ENCODE peak calls at places on chromosome 13, in nine cellular contexts. S is CD8-positive, alpha-beta T cell; N is WERI-Rb-1; H is suprapubic skin; V is brain microvascular endothelial cell; I is BE2C; O is Caco-2; Z is dorsolateral prefrontal cortex; G is foreskin fibroblast. P is an unnamed sample.

GRCh38 chr13:106182404-106182803 is 353.1 kb downstream of the EFNB2 start:
- DNase-seq in Z (no peak), O (no peak), N (no peak), I (no peak), H (no peak), S (no peak), V (peak; percentile 83), G (peak; percentile 92), P (no peak)

GRCh38 chr13:73092831-73093230 is 34.0 kb downstream of the KLF5 start:
- DNase-seq in Z (no peak), N (no peak), I (no peak), S (no peak), G (no peak), V (no peak), H (no peak), O (no peak), P (no peak)

GRCh38 chr13:93867481-93867880 is 612.0 kb downstream of the DCT start:
- DNase-seq in N (no peak), G (peak; percentile 14), Z (no peak), O (no peak), V (no peak), H (no peak), I (no peak), S (no peak), P (no peak)

GRCh38 chr13:112141643-112142400 is 74.9 kb downstream of the SOX1 start:
- DNase-seq in V (no peak), S (no peak), I (no peak), H (no peak), G (no peak), N (peak; percentile 7), O (no peak), Z (no peak), P (no peak)

GRCh38 chr13:104810242-104810641 is 1725.2 kb downstream of the EFNB2 start:
- DNase-seq in Z (no peak), N (no peak), G (no peak), O (no peak), S (no peak), I (no peak), H (no peak), V (no peak), P (no peak)

GRCh38 chr13:76886292-76887061 is at the start of gene KCTD12:
- DNase-seq in V (peak; percentile 69), O (peak; percentile 82), N (peak; percentile 62), S (peak; percentile 71), G (peak; percentile 95), H (peak; percentile 93), Z (peak; percentile 68), I (peak; percentile 87), P (no peak)

GRCh38 chr13:72662548-72662947 is 64.9 kb downstream of the MZT1 start:
- DNase-seq in H (no peak), G (no peak), O (no peak), S (no peak), N (no peak), I (no peak), V (no peak), Z (no peak), P (no peak)

GRCh38 chr13:91292630-91293221 is 54.8 kb upstream of the MIR17HG start:
- DNase-seq in I (no peak), V (no peak), G (no peak), S (no peak), O (no peak), Z (no peak), H (no peak), N (peak; percentile 44), P (no peak)

GRCh38 chr13:59978862-59979261 is 184.9 kb downstream of the DIAPH3 start:
- DNase-seq in V (no peak), O (no peak), N (no peak), G (no peak), H (no peak), S (no peak), I (no peak), Z (no peak), P (no peak)

GRCh38 chr13:59975807-59976445 is 187.8 kb downstream of the DIAPH3 start:
- DNase-seq in G (no peak), O (no peak), S (no peak), Z (no peak), H (no peak), I (no peak), V (no peak), N (no peak), P (no peak)

GRCh38 chr13:59976856-59977255 is 186.9 kb downstream of the DIAPH3 start:
- DNase-seq in I (no peak), H (no peak), S (no peak), G (no peak), O (no peak), N (no peak), Z (no peak), V (no peak), P (no peak)

GRCh38 chr13:59982631-59983382 is 180.9 kb downstream of the DIAPH3 start:
- DNase-seq in Z (no peak), H (no peak), S (no peak), O (no peak), V (peak; percentile 25), I (no peak), G (peak; percentile 20), N (no peak), P (no peak)

DNA sequence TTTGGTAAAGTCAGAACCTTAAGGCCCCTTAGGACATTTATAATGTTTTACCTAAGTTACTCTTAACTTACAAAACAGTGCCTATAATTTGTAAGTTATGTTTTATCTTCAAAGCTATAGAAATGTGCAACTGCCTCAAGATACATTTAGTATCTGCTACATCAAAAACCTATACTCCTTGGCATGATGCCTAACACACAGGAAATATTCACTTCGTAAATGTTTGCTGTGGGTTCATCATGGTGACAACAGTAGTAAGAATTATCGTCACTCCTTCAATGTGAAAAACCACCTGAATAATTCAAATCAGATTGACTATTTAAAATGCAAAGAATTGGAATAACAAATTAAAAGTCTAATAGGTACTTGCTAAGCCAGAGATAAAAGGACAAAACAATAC is 184.1 kb downstream of the DIAPH3 start:
- DNase-seq in Z (no peak), N (no peak), G (no peak), H (no peak), S (no peak), O (no peak), V (no peak), I (no peak), P (no peak)
- H3K4me3 ChIP-seq in Z (no peak overlapping the region), N (no peak overlapping the region), G (no peak overlapping the region), H (no peak overlapping the region), S (no peak overlapping the region), O (no peak overlapping the region), V (no peak overlapping the region), I (no peak overlapping the region), P (no peak overlapping the region)

DNA sequence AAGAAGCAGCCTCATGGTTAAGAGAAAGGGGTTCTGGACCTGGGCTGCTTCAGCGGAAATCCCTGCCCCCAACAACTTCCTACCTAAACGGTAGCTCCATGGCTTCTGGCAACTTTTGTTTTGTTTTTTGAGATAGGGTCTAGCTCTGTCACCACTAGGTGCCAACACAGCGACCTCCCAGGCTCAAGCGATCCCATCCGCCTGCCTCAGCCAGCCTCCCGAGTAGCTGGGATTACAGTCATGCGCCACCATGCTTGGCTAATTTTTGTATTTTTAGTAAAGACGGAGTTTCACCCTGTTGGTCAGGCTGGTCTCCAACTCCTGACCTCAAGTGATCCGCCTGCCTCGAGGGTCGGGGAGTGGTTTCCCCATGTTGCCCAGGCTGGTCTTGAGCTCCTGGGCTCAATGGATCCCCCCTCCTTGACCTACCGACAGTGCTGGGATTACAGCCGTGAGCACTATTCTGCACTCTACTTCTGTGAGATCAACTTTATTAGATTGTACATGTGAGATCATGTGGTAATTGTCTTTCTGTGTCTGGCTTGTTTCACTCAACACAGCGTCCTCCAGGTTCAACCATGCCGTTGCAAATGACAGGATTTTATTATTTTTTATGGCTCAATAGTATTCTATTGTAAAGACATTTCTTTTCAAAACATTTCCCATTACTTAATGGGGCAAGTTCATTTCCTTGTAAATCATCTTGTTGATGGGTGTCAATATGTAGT is 1.3 kb upstream of the OBI1 start:
- DNase-seq in Z (no peak), I (peak; percentile 63), N (no peak), H (no peak), V (no peak), O (no peak), G (peak; percentile 40), S (no peak), P (no peak)
- TF ChIP-seq CTCF in Z (no peak), I (peak; percentile 46), N (no peak), H (no peak), V (no peak), O (no peak), G (no peak), S (no peak), P (no peak)

GRCh38 chr13:100946588-100946987 is 272.0 kb upstream of the TMTC4 start:
- DNase-seq in Z (no peak), N (no peak), I (no peak), S (no peak), G (no peak), V (no peak), H (no peak), O (no peak), P (no peak)

GRCh38 chr13:100941377-100941776 is 266.8 kb upstream of the TMTC4 start:
- DNase-seq in S (no peak), V (no peak), O (no peak), H (no peak), I (no peak), N (no peak), Z (no peak), G (no peak), P (no peak)

GRCh38 chr13:100941811-100942361 is 267.3 kb upstream of the TMTC4 start:
- DNase-seq in S (no peak), N (peak; percentile 24), V (no peak), I (no peak), O (no peak), G (no peak), Z (no peak), H (no peak), P (no peak)

GRCh38 chr13:100944791-100945345 is 270.3 kb upstream of the TMTC4 start:
- DNase-seq in I (no peak), H (no peak), Z (no peak), N (peak; percentile 84), G (no peak), V (no peak), O (no peak), S (no peak), P (no peak)
- H3K4me3 ChIP-seq in I (no peak overlapping the region), H (no peak overlapping the region), Z (no peak overlapping the region), N (no peak overlapping the region), G (no peak overlapping the region), V (no peak overlapping the region), O (no peak overlapping the region), S (no peak overlapping the region), P (no peak overlapping the region)

GRCh38 chr13:59478908-59479307 is 684.8 kb downstream of the DIAPH3 start:
- DNase-seq in H (no peak), G (no peak), I (no peak), O (no peak), Z (no peak), V (no peak), S (no peak), N (no peak), P (no peak)

GRCh38 chr13:59476376-59476775 is 687.4 kb downstream of the DIAPH3 start:
- DNase-seq in Z (no peak), G (peak; percentile 20), I (no peak), V (no peak), N (no peak), O (no peak), H (no peak), S (no peak), P (no peak)

GRCh38 chr13:59479629-59480028 is 684.1 kb downstream of the DIAPH3 start:
- DNase-seq in G (no peak), O (no peak), H (no peak), V (no peak), N (no peak), I (no peak), Z (no peak), S (no peak), P (no peak)

GRCh38 chr13:59475911-59476310 is 687.8 kb downstream of the DIAPH3 start:
- DNase-seq in H (no peak), Z (no peak), G (no peak), I (no peak), O (no peak), V (no peak), S (no peak), N (no peak), P (no peak)

GRCh38 chr13:59477011-59477410 is 686.7 kb downstream of the DIAPH3 start:
- DNase-seq in G (no peak), Z (no peak), I (peak; percentile 23), S (no peak), N (peak; percentile 7), O (peak; percentile 11), V (no peak), H (no peak), P (no peak)
- TF ChIP-seq CTCF in G (peak; percentile 12), Z (no peak), I (peak; percentile 63), S (no peak), N (peak; percentile 19), O (peak; percentile 54), V (peak; percentile 61), H (no peak), P (no peak)